ENCODE peak calls at places on chromosomes 4 and X, in eight cellular contexts. B is left lung, W is psoas muscle, P is IMR-90, Z is ascending aorta, T is WERI-Rb-1, F is thyroid gland, Y is fibroblast of mammary gland. S is an unnamed sample.

GRCh38 chr4:76979236-76979635 is 29.7 kb downstream of the SEPTIN11 start:
- DNase-seq in B (no peak), W (no peak), P (no peak), Z (no peak), T (no peak), F (no peak), Y (no peak), S (no peak)

GRCh38 chr4:152369203-152369902 is 166.5 kb downstream of the FBXW7 start:
- DNase-seq in B (no peak), W (no peak), P (no peak), Z (no peak), T (no peak), F (no peak), Y (no peak), S (no peak)

GRCh38 chr4:111946789-111947188 is 198.5 kb upstream of the FAM241A start:
- DNase-seq in B (no peak), W (no peak), P (no peak), Z (no peak), T (no peak), F (no peak), Y (no peak), S (no peak)

GRCh38 chr4:33722254-33722653 is 2522.1 kb downstream of the ARAP2 start:
- DNase-seq in B (no peak), W (no peak), P (no peak), Z (no peak), T (no peak), F (no peak), Y (peak; percentile 87), S (peak; percentile 81)

GRCh38 chr4:109649872-109650271 is 53.4 kb downstream of the CASP6 start:
- DNase-seq in B (no peak), W (no peak), P (no peak), Z (no peak), T (no peak), F (no peak), Y (no peak), S (no peak)

GRCh38 chr4:188127157-188127874 is 11.9 kb upstream of the TRIML1 start:
- DNase-seq in B (no peak), W (no peak), P (peak; percentile 94), Z (no peak), T (no peak), F (no peak), Y (peak; percentile 87), S (peak; percentile 36)

GRCh38 chr4:153004106-153004881 is 68.2 kb downstream of the FHDC1 start:
- DNase-seq in B (no peak), W (no peak), P (no peak), Z (no peak), T (no peak), F (no peak), Y (no peak), S (no peak)

GRCh38 chrX:134419784-134420183 is 40.2 kb upstream of the HPRT1 start:
- DNase-seq in B (no peak), W (no peak), P (no peak), Z (no peak), T (no peak), F (no peak), Y (no peak), S (no peak)

GRCh38 chr4:104262678-104263077 is 232.0 kb downstream of the CXXC4 start:
- DNase-seq in B (no peak), W (no peak), P (no peak), Z (no peak), T (no peak), F (no peak), Y (no peak), S (no peak)

GRCh38 chrX:106999002-106999975 is 723 bp downstream of the MORC4 start:
- DNase-seq in B (peak; percentile 55), W (peak; percentile 43), P (peak; percentile 49), Z (peak; percentile 67), T (peak; percentile 37), F (peak; percentile 66), Y (peak; percentile 59), S (peak; percentile 64)

GRCh38 chrX:4572652-4573051 is 859.2 kb upstream of the PRKX start:
- DNase-seq in B (no peak), W (no peak), P (no peak), Z (no peak), T (no peak), F (no peak), Y (no peak), S (no peak)

GRCh38 chr4:8305851-8306361 is 36.4 kb downstream of the HTRA3 start:
- DNase-seq in B (peak; percentile 28), W (peak; percentile 56), P (no peak), Z (peak; percentile 64), T (no peak), F (no peak), Y (peak; percentile 25), S (no peak)

GRCh38 chr4:101651778-101652177 is 138.8 kb upstream of the BANK1 start:
- DNase-seq in B (no peak), W (peak; percentile 20), P (no peak), Z (no peak), T (no peak), F (no peak), Y (no peak), S (no peak)

GRCh38 chrX:3522016-3522690 is 175.7 kb upstream of the MXRA5 start:
- DNase-seq in B (no peak), W (no peak), P (peak; percentile 82), Z (no peak), T (no peak), F (no peak), Y (peak; percentile 94), S (peak; percentile 27)

GRCh38 chr4:11843927-11844326 is 415.2 kb upstream of the HS3ST1 start:
- DNase-seq in B (no peak), W (no peak), P (no peak), Z (no peak), T (no peak), F (no peak), Y (no peak), S (no peak)

GRCh38 chrX:44459501-44459900 is 83.2 kb downstream of the FUNDC1 start:
- DNase-seq in B (no peak), W (no peak), P (no peak), Z (no peak), T (no peak), F (no peak), Y (peak; percentile 23), S (no peak)

GRCh38 chr4:53563824-53564223 is 27.5 kb downstream of the LNX1 start:
- DNase-seq in B (no peak), W (no peak), P (peak; percentile 89), Z (no peak), T (no peak), F (no peak), Y (peak; percentile 88), S (peak; percentile 62)

GRCh38 chrX:67544281-67544680 is 460 bp downstream of the AR start:
- DNase-seq in B (peak; percentile 38), W (peak; percentile 16), P (no peak), Z (no peak), T (no peak), F (peak; percentile 49), Y (peak; percentile 18), S (peak; percentile 7)

GRCh38 chrX:2387614-2388239 is 113.0 kb downstream of the DHRSX start:
- DNase-seq in B (no peak), W (no peak), P (peak; percentile 53), Z (no peak), T (no peak), F (no peak), Y (no peak), S (no peak)

DNA sequence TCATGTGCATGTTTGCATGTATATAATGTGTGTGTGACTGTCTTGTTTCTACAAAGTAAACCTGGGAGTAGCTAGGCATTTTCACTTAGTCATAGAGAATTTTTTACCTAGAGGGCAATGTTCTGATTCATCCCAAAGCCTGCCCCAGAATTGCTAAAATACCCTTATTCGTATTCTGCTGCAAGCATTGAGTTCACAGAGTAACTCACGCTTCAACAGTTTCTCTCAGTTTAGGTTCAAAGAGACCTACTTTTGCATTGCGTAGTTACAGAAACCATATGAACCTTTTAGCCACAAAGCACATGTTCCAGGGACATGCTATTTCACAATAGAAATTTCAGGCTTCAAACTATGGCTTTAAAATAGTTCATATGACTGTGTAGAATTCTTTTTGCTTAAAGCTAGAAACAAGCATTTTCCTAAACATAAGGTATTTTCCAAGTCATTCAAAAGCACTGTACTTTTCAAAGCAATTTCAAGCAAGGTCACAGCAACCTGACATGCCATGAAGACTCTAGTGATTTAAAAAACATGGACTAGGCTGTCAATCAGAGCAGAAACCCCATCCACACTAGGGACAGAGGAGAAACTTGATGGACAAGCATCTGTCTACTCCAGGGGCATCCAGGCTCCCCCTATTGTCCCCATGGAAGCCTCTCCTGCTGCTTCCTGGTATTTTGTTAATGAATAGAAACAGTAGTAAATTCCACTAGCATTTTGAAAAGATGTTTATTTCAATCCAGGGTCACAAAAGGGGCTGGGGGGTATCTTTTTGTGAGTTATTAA is 81.5 kb upstream of the MAPK10 start:
- DNase-seq in B (no peak), W (no peak), P (peak; percentile 23), Z (no peak), T (no peak), F (no peak), Y (peak; percentile 2), S (peak; percentile 5)
- TF ChIP-seq CTCF in B (no peak), W (no peak), P (no peak), Z (no peak), T (no peak), F (no peak), Y (no peak), S (no peak)

DNA sequence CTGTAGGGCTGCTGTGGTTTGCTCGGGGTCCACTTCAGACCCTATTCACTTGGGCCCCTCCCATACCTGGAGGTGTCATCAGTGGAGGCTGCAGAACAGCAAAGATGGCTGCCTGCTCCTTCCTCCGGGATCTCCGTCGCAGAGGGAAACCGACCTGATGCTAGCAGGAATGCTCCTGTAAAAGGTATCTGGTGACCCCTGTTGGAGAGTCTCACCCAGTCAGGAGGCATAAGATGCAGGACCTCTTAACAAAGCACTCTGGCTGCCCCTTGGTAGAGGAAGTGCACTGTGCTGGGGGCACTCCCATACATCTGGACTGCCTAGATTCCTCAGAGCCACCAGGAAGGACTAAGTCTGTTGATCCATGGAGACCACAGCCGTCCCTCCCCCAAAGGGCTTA is 296.9 kb downstream of the GRID2 start:
- DNase-seq in B (no peak), W (no peak), P (no peak), Z (no peak), T (peak; percentile 35), F (no peak), Y (no peak), S (no peak)
- H3K4me3 ChIP-seq in B (no peak overlapping the region), W (no peak overlapping the region), P (no peak overlapping the region), Z (no peak overlapping the region), T (no peak overlapping the region), F (no peak overlapping the region), Y (no peak overlapping the region), S (no peak overlapping the region)

GRCh38 chrX:114615765-114616164 is 31.9 kb downstream of the HTR2C start:
- DNase-seq in B (no peak), W (no peak), P (no peak), Z (no peak), T (no peak), F (no peak), Y (peak; percentile 3), S (no peak)

DNA sequence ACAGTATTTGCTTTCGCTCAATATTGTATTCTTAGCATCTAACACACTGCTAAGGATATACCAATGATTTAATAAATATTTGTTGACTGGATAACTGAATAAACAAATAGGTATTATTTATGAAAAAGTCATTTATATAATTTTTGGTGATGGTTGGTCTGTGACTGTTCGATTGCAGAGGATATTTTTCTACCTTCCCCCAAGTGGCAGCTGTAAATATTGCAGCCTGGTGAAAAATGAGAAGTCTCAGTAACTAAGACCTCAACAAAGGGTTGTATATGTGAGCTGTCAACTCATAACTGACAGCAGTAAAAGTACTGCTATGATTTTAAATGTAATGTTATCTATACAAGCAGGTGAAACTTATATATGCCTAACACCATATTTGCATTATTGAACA is 36.0 kb downstream of the HTR2C start:
- DNase-seq in B (no peak), W (no peak), P (no peak), Z (no peak), T (no peak), F (no peak), Y (peak; percentile 8), S (peak; percentile 1)
- TF ChIP-seq CTCF in B (peak; percentile 37), W (peak; percentile 23), P (peak; percentile 25), Z (peak; percentile 35), T (peak; percentile 18), F (no peak), Y (peak; percentile 56), S (peak; percentile 44)

GRCh38 chrX:56728321-56728720 is 722 bp upstream of the NBDY start:
- DNase-seq in B (no peak), W (no peak), P (no peak), Z (no peak), T (no peak), F (no peak), Y (peak; percentile 18), S (peak; percentile 22)
- H3K4me3 ChIP-seq in B (peak overlapping the region; percentile 36), W (peak overlapping the region; percentile 67), P (no peak overlapping the region), Z (peak overlapping the region; percentile 58), T (peak overlapping the region; percentile 69), F (no peak overlapping the region), Y (peak overlapping the region; percentile 74), S (peak overlapping the region; percentile 75)

S was measured in fibroblast of pulmonary artery.